ENCODE peak calls at places on chromosomes 7 and 10, in seven cellular contexts. Y is glutamatergic neuron, G is AG04450, E is midbrain, A is psoas muscle, W is anterior cingulate cortex, N is head of caudate nucleus. V is an unnamed sample.
A peak's percentile ranks its signal among the peaks of the same experiment; 100 is the strongest.

GRCh38 chr10:124220547-124220946 is 127.1 kb upstream of the CHST15 start:
- DNase-seq in Y (no peak), G (no peak), E (no peak), A (peak; percentile 44), W (no peak), N (no peak), V (no peak)

GRCh38 chr10:693506-693905 is 4.0 kb upstream of the DIP2C start:
- DNase-seq in Y (no peak), G (no peak), E (no peak), A (no peak), W (no peak), N (no peak), V (no peak)

GRCh38 chr7:37354661-37355131 is 94.0 kb downstream of the ELMO1 start:
- DNase-seq in Y (no peak), G (no peak), E (peak; percentile 46), A (peak; percentile 90), W (peak; percentile 10), N (peak; percentile 53), V (peak; percentile 44)

GRCh38 chr10:69980672-69981071 is 72.0 kb upstream of the MACROH2A2 start:
- DNase-seq in Y (no peak), G (no peak), E (no peak), A (no peak), W (no peak), N (no peak), V (no peak)

GRCh38 chr10:9175200-9175599 is 1120.7 kb downstream of the GATA3 start:
- DNase-seq in Y (no peak), G (no peak), E (no peak), A (no peak), W (no peak), N (no peak), V (peak; percentile 26)

GRCh38 chr10:100562008-100562672 is 26.4 kb downstream of the HIF1AN start:
- DNase-seq in Y (peak; percentile 83), G (no peak), E (peak; percentile 73), A (peak; percentile 78), W (peak; percentile 66), N (peak; percentile 87), V (no peak)

GRCh38 chr7:68148440-68148839 is 1151.8 kb downstream of the TYW1 start:
- DNase-seq in Y (no peak), G (no peak), E (no peak), A (no peak), W (no peak), N (no peak), V (no peak)

GRCh38 chr10:22461891-22462290 is 116.6 kb downstream of the SPAG6 start:
- DNase-seq in Y (no peak), G (no peak), E (no peak), A (no peak), W (no peak), N (no peak), V (no peak)

GRCh38 chr10:123117644-123118409 is 17.9 kb upstream of the HMX3 start:
- DNase-seq in Y (no peak), G (no peak), E (no peak), A (no peak), W (no peak), N (peak; percentile 44), V (no peak)

GRCh38 chr10:73253226-73253557 is 748 bp upstream of the MRPS16 start:
- DNase-seq in Y (no peak), G (no peak), E (no peak), A (no peak), W (no peak), N (no peak), V (no peak)

GRCh38 chr7:79837915-79838314 is 296.7 kb upstream of the GNAI1 start:
- DNase-seq in Y (no peak), G (no peak), E (no peak), A (no peak), W (no peak), N (no peak), V (no peak)

GRCh38 chr10:4686644-4686996 is 139.4 kb upstream of the AKR1E2 start:
- DNase-seq in Y (no peak), G (no peak), E (no peak), A (no peak), W (no peak), N (no peak), V (no peak)

GRCh38 chr10:102420443-102420809 is 210 bp upstream of the FBXL15 start:
- DNase-seq in Y (no peak), G (no peak), E (no peak), A (no peak), W (no peak), N (no peak), V (peak; percentile 11)

GRCh38 chr7:137625197-137625596 is 221.6 kb downstream of the DGKI start:
- DNase-seq in Y (no peak), G (no peak), E (no peak), A (no peak), W (no peak), N (no peak), V (no peak)

GRCh38 chr10:96747734-96748550 is 27.6 kb upstream of the PIK3AP1 start:
- DNase-seq in Y (no peak), G (no peak), E (no peak), A (no peak), W (no peak), N (no peak), V (no peak)

GRCh38 chr7:132592238-132592946 is 16.1 kb upstream of the PLXNA4 start:
- DNase-seq in Y (no peak), G (no peak), E (no peak), A (no peak), W (no peak), N (no peak), V (no peak)

GRCh38 chr10:128922172-128922571 is 544.9 kb upstream of the MGMT start:
- DNase-seq in Y (no peak), G (no peak), E (no peak), A (peak; percentile 79), W (no peak), N (no peak), V (no peak)

GRCh38 chr10:9824546-9825164 is 1193.0 kb upstream of the CELF2 start:
- DNase-seq in Y (no peak), G (no peak), E (no peak), A (no peak), W (no peak), N (no peak), V (no peak)

GRCh38 chr7:150909192-150909591 is 56.9 kb downstream of the AOC1 start:
- DNase-seq in Y (no peak), G (no peak), E (no peak), A (no peak), W (no peak), N (no peak), V (peak; percentile 95)

GRCh38 chr10:110205051-110205675 is 2.2 kb upstream of the MXI1 start:
- DNase-seq in Y (no peak), G (no peak), E (no peak), A (no peak), W (no peak), N (no peak), V (no peak)

GRCh38 chr7:3464900-3465622 is 164.0 kb downstream of the SDK1 start:
- DNase-seq in Y (no peak), G (no peak), E (no peak), A (no peak), W (no peak), N (no peak), V (peak; percentile 60)

GRCh38 chr10:71962915-71963314 is 1.3 kb upstream of the CHST3 start:
- DNase-seq in Y (no peak), G (no peak), E (no peak), A (no peak), W (no peak), N (no peak), V (no peak)

GRCh38 chr10:84545651-84546050 is 217.3 kb downstream of the CCSER2 start:
- DNase-seq in Y (no peak), G (no peak), E (no peak), A (no peak), W (no peak), N (no peak), V (no peak)